ENCODE peak calls at places on chromosomes 11 and 22, in seven cellular contexts. D is body of pancreas; C is fibroblast of lung; M is suprapubic skin; S is nephron progenitor cell; X is CD4-positive, alpha-beta T cell; P is fibroblast of mammary gland. U is an unnamed sample.

GRCh38 chr11:57779275-57779674 is 17.7 kb downstream of the CTNND1 start:
- DNase-seq in M (no peak), X (no peak), D (peak; percentile 51), P (no peak), C (peak; percentile 78), S (no peak), U (peak; percentile 54)

GRCh38 chr22:44192811-44193536 is 12.2 kb downstream of the PARVG start:
- DNase-seq in D (no peak), S (no peak), C (no peak), P (no peak), X (no peak), M (no peak), U (no peak)

GRCh38 chr11:19728436-19728835 is 15.8 kb downstream of the NAV2 start:
- DNase-seq in C (peak; percentile 49), X (no peak), D (no peak), S (no peak), P (peak; percentile 46), M (no peak), U (peak; percentile 28)

GRCh38 chr11:75352417-75353206 is 1.2 kb upstream of the ARRB1 start:
- DNase-seq in X (no peak), S (no peak), M (no peak), C (no peak), D (peak; percentile 35), P (no peak), U (no peak)

GRCh38 chr11:35162795-35163194 is 23.8 kb downstream of the CD44 start:
- DNase-seq in X (no peak), S (no peak), P (peak; percentile 61), C (no peak), M (no peak), D (no peak), U (no peak)

GRCh38 chr11:58057481-58057880 is 26.7 kb downstream of the OR6Q1 start:
- DNase-seq in C (peak; percentile 82), S (no peak), X (no peak), P (peak; percentile 4), M (no peak), D (no peak), U (peak; percentile 3)

GRCh38 chr11:27296406-27296994 is 66.5 kb downstream of the CCDC34 start:
- DNase-seq in X (no peak), M (no peak), D (no peak), S (no peak), P (peak; percentile 75), C (peak; percentile 75), U (peak; percentile 61)

GRCh38 chr11:111512296-111513239 is at the start of gene BTG4:
- DNase-seq in D (no peak), P (peak; percentile 14), C (peak; percentile 36), M (no peak), X (no peak), S (peak; percentile 58), U (no peak)

GRCh38 chr11:72243173-72243566 is 806 bp downstream of the PHOX2A start:
- DNase-seq in P (no peak), M (no peak), S (no peak), D (no peak), X (no peak), C (no peak), U (no peak)

GRCh38 chr11:12288934-12289666 is 88.3 kb upstream of the PARVA start:
- DNase-seq in D (no peak), C (no peak), M (peak; percentile 54), P (no peak), S (no peak), X (no peak), U (no peak)

GRCh38 chr11:12288212-12288933 is 89.0 kb upstream of the PARVA start:
- DNase-seq in P (peak; percentile 96), D (peak; percentile 77), X (peak; percentile 23), M (peak; percentile 78), C (peak; percentile 92), S (peak; percentile 89), U (peak; percentile 94)

GRCh38 chr11:12286606-12287005 is 90.8 kb upstream of the PARVA start:
- DNase-seq in M (peak; percentile 30), C (no peak), X (no peak), S (no peak), P (no peak), D (no peak), U (no peak)

GRCh38 chr11:12287009-12287373 is 90.4 kb upstream of the PARVA start:
- DNase-seq in S (no peak), D (no peak), C (peak; percentile 98), X (no peak), M (peak; percentile 51), P (peak; percentile 94), U (peak; percentile 93)

GRCh38 chr11:12287374-12288211 is 89.8 kb upstream of the PARVA start:
- DNase-seq in D (no peak), S (peak; percentile 69), M (peak; percentile 65), P (peak; percentile 99), C (peak; percentile 99), X (no peak), U (peak; percentile 95)
- TF ChIP-seq CTCF in D (no peak), S (peak; percentile 45), M (no peak), P (peak; percentile 54), C (peak; percentile 60), X (no peak), U (peak; percentile 81)

GRCh38 chr22:17753401-17753989 is 20.8 kb downstream of the BID start:
- DNase-seq in D (no peak), X (no peak), S (no peak), P (peak; percentile 80), M (no peak), C (peak; percentile 79), U (no peak)

GRCh38 chr22:17749605-17750395 is 24.5 kb downstream of the BID start:
- DNase-seq in X (no peak), M (no peak), P (no peak), D (no peak), C (no peak), S (no peak), U (no peak)

GRCh38 chr22:17751596-17751995 is 22.7 kb downstream of the BID start:
- DNase-seq in X (no peak), M (no peak), P (no peak), C (no peak), D (no peak), S (no peak), U (no peak)

GRCh38 chr22:17748555-17749353 is 25.5 kb downstream of the BID start:
- DNase-seq in S (peak; percentile 37), D (no peak), M (no peak), X (no peak), C (no peak), P (no peak), U (no peak)

GRCh38 chr22:17754233-17754925 is 19.9 kb downstream of the BID start:
- DNase-seq in S (no peak), X (no peak), D (no peak), P (no peak), C (no peak), M (no peak), U (no peak)
- TF ChIP-seq CTCF in S (no peak), X (peak; percentile 34), D (no peak), P (no peak), C (peak; percentile 29), M (no peak), U (peak; percentile 38)

DNA sequence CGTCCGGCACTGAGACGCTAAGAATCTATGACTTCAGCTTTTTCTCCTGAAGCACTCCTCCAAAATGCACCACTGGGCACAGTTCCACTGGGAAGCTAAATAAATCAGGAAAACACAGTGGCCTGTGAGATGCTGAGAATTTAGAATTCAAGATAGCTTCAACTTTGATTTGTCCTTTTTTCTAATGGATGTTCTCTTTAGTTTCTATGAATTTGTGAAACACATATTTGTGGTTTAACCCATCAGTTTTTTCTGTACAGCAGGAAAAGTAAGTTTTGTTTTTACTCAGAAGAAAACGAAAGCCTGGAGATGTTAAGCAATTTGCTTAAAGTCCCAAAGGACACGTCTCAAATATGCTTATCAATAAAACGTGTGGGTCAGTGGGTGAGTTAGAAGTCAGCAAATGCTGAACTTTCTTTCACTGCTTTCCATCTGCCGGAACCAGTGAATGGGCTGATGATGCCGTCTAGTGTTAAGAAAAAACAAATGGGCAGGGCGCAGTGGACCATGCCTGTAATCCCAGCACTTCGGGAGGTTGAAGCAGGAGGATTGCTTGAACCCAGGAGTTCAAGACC is 40.7 kb upstream of the CLMP start:
- DNase-seq in X (no peak), P (peak; percentile 95), D (no peak), S (no peak), M (no peak), C (peak; percentile 27), U (peak; percentile 54)
- TF ChIP-seq CTCF in X (no peak), P (peak; percentile 40), D (no peak), S (no peak), M (no peak), C (no peak), U (peak; percentile 42)

GRCh38 chr22:22397292-22397870 is 111.2 kb downstream of the ZNF280B start:
- DNase-seq in C (peak; percentile 23), P (peak; percentile 55), S (peak; percentile 18), X (no peak), D (no peak), M (no peak), U (peak; percentile 70)
- TF ChIP-seq CTCF in C (peak; percentile 1), P (peak; percentile 19), S (no peak), X (no peak), D (no peak), M (no peak), U (no peak)

GRCh38 chr11:12159351-12160099 is 49.1 kb downstream of the MICAL2 start:
- DNase-seq in P (peak; percentile 91), D (no peak), C (peak; percentile 94), M (no peak), S (no peak), X (no peak), U (peak; percentile 86)
- TF ChIP-seq CTCF in P (peak; percentile 27), D (no peak), C (no peak), M (no peak), S (no peak), X (no peak), U (no peak)

GRCh38 chr11:120226714-120227113 is 13.2 kb upstream of the POU2F3 start:
- DNase-seq in X (no peak), S (no peak), C (no peak), P (no peak), M (no peak), D (no peak), U (no peak)
- TF ChIP-seq CTCF in X (no peak), S (no peak), C (no peak), P (no peak), M (no peak), D (no peak), U (no peak)

DNA sequence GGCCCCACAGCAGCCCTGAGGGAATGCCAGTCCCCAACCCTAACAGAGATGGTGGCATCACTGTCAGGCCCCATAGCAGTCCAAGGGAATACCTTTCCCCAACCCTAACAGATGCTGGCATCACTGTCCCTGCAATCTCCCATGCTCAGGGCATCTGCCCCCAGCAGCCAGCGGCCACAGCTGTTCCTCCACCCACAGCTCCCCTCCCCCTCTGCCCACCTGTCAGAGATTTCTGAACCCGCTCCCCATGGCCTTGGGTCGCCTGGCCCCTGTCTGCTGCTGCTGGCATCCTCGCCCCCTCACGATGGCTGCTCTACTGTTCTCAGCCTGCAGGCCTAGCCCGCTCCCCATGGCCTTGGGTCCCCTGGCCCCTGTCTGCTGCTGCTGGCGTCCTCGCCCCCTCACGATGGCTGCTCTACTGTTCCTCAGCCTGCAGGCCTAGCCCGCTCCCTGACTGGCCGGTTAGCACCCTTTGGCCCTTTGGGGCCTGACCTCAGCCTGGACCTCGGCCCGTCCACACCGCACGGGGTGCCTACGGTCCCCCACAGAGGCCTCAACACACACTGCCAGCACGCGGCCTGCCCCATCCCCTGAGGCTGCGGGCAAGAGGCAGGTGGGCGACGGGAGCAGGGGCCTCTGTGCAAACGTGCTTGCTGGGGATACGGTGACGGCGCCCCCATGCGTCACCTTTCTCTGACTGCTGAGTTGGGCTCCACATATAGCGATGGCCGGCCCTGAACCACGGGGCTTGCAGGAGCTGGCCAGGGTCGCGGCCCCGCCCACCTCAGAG is 20.7 kb downstream of the CHID1 start:
- DNase-seq in M (no peak), X (no peak), D (no peak), C (no peak), P (no peak), S (no peak), U (no peak)
- TF ChIP-seq CTCF in M (no peak), X (no peak), D (no peak), C (no peak), P (no peak), S (no peak), U (no peak)